ENCODE peak calls at places on chromosomes 13 and 19, in seven cellular contexts. One of them, this sample, is unnamed.

GRCh38 chr19:49949735-49950589 is 11.0 kb downstream of the SIGLEC11 start:
- DNase-seq in NB4: peak; percentile 59
- DNase-seq in uterus: no peak
- DNase-seq in breast epithelium: no peak
- DNase-seq in body of pancreas: no peak
- DNase-seq in A549: no peak
- DNase-seq in stomach: no peak
- DNase-seq in this sample: no peak

GRCh38 chr13:107138987-107139386 is 571.0 kb upstream of the ARGLU1 start:
- DNase-seq in NB4: no peak
- DNase-seq in uterus: no peak
- DNase-seq in breast epithelium: no peak
- DNase-seq in body of pancreas: no peak
- DNase-seq in A549: no peak
- DNase-seq in stomach: no peak
- DNase-seq in this sample: no peak

GRCh38 chr19:3573858-3574637 is 1.3 kb downstream of the HMG20B start:
- DNase-seq in NB4: peak; percentile 82
- DNase-seq in uterus: peak; percentile 71
- DNase-seq in breast epithelium: peak; percentile 81
- DNase-seq in body of pancreas: peak; percentile 83
- DNase-seq in A549: peak; percentile 98
- DNase-seq in stomach: peak; percentile 96
- DNase-seq in this sample: peak; percentile 97

GRCh38 chr13:40581277-40581579 is 85.2 kb downstream of the FOXO1 start:
- DNase-seq in NB4: no peak
- DNase-seq in uterus: no peak
- DNase-seq in breast epithelium: no peak
- DNase-seq in body of pancreas: no peak
- DNase-seq in A549: no peak
- DNase-seq in stomach: no peak
- DNase-seq in this sample: no peak

GRCh38 chr19:18476507-18477041 is 38.6 kb upstream of the ISYNA1 start:
- DNase-seq in NB4: no peak
- DNase-seq in uterus: no peak
- DNase-seq in breast epithelium: no peak
- DNase-seq in body of pancreas: no peak
- DNase-seq in A549: no peak
- DNase-seq in stomach: no peak
- DNase-seq in this sample: no peak

GRCh38 chr19:36771275-36772231 is 1.1 kb downstream of the ZNF850 start:
- DNase-seq in NB4: peak; percentile 69
- DNase-seq in uterus: peak; percentile 68
- DNase-seq in breast epithelium: peak; percentile 62
- DNase-seq in body of pancreas: peak; percentile 60
- DNase-seq in A549: peak; percentile 60
- DNase-seq in stomach: peak; percentile 62
- DNase-seq in this sample: peak; percentile 92

GRCh38 chr13:101150998-101151397 is 265.3 kb downstream of the NALCN start:
- DNase-seq in NB4: no peak
- DNase-seq in uterus: no peak
- DNase-seq in breast epithelium: no peak
- DNase-seq in body of pancreas: no peak
- DNase-seq in A549: no peak
- DNase-seq in stomach: no peak
- DNase-seq in this sample: no peak

GRCh38 chr13:112329376-112329775 is 46.8 kb upstream of the SPACA7 start:
- DNase-seq in NB4: no peak
- DNase-seq in uterus: no peak
- DNase-seq in breast epithelium: no peak
- DNase-seq in body of pancreas: no peak
- DNase-seq in A549: no peak
- DNase-seq in stomach: no peak
- DNase-seq in this sample: no peak

GRCh38 chr19:58476498-58477015 is 405 bp downstream of the ZNF446 start:
- DNase-seq in NB4: no peak
- DNase-seq in uterus: no peak
- DNase-seq in breast epithelium: no peak
- DNase-seq in body of pancreas: no peak
- DNase-seq in A549: peak; percentile 28
- DNase-seq in stomach: no peak
- DNase-seq in this sample: no peak

GRCh38 chr19:35716735-35716984 is 1.1 kb upstream of the KMT2B start:
- DNase-seq in NB4: no peak
- DNase-seq in uterus: no peak
- DNase-seq in breast epithelium: no peak
- DNase-seq in body of pancreas: no peak
- DNase-seq in A549: no peak
- DNase-seq in stomach: no peak
- DNase-seq in this sample: no peak

GRCh38 chr19:53537523-53538377 is at the start of gene ZNF331:
- DNase-seq in NB4: peak; percentile 81
- DNase-seq in uterus: peak; percentile 81
- DNase-seq in breast epithelium: peak; percentile 78
- DNase-seq in body of pancreas: peak; percentile 79
- DNase-seq in A549: peak; percentile 86
- DNase-seq in stomach: peak; percentile 83
- DNase-seq in this sample: peak; percentile 85

GRCh38 chr13:21048901-21049655 is 12.3 kb downstream of the LATS2 start:
- DNase-seq in NB4: no peak
- DNase-seq in uterus: no peak
- DNase-seq in breast epithelium: no peak
- DNase-seq in body of pancreas: no peak
- DNase-seq in A549: no peak
- DNase-seq in stomach: no peak
- DNase-seq in this sample: no peak

GRCh38 chr13:27920677-27921420 is 1.0 kb downstream of the PDX1 start:
- DNase-seq in NB4: peak; percentile 62
- DNase-seq in uterus: no peak
- DNase-seq in breast epithelium: no peak
- DNase-seq in body of pancreas: peak; percentile 26
- DNase-seq in A549: peak; percentile 6
- DNase-seq in stomach: no peak
- DNase-seq in this sample: peak; percentile 18

GRCh38 chr13:86810385-86810784 is 860.8 kb upstream of the SLITRK5 start:
- DNase-seq in NB4: peak; percentile 9
- DNase-seq in uterus: no peak
- DNase-seq in breast epithelium: no peak
- DNase-seq in body of pancreas: no peak
- DNase-seq in A549: no peak
- DNase-seq in stomach: no peak
- DNase-seq in this sample: no peak

GRCh38 chr13:71865858-71866172 is 1.2 kb downstream of the DACH1 start:
- DNase-seq in NB4: peak; percentile 64
- DNase-seq in uterus: peak; percentile 14
- DNase-seq in breast epithelium: no peak
- DNase-seq in body of pancreas: no peak
- DNase-seq in A549: no peak
- DNase-seq in stomach: no peak
- DNase-seq in this sample: no peak

GRCh38 chr13:35789335-35790166 is 313.1 kb upstream of the MAB21L1 start:
- DNase-seq in NB4: peak; percentile 51
- DNase-seq in uterus: no peak
- DNase-seq in breast epithelium: no peak
- DNase-seq in body of pancreas: no peak
- DNase-seq in A549: peak; percentile 34
- DNase-seq in stomach: no peak
- DNase-seq in this sample: no peak

GRCh38 chr13:76799696-76800095 is 86.5 kb downstream of the KCTD12 start:
- DNase-seq in NB4: peak; percentile 7
- DNase-seq in uterus: no peak
- DNase-seq in breast epithelium: no peak
- DNase-seq in body of pancreas: no peak
- DNase-seq in A549: no peak
- DNase-seq in stomach: no peak
- DNase-seq in this sample: no peak

GRCh38 chr13:51839711-51840110 is 5.3 kb downstream of the TMEM272 start:
- DNase-seq in NB4: no peak
- DNase-seq in uterus: no peak
- DNase-seq in breast epithelium: no peak
- DNase-seq in body of pancreas: no peak
- DNase-seq in A549: no peak
- DNase-seq in stomach: no peak
- DNase-seq in this sample: no peak

GRCh38 chr13:31638577-31638976 is 100.7 kb upstream of the RXFP2 start:
- DNase-seq in NB4: peak; percentile 62
- DNase-seq in uterus: no peak
- DNase-seq in breast epithelium: no peak
- DNase-seq in body of pancreas: no peak
- DNase-seq in A549: no peak
- DNase-seq in stomach: no peak
- DNase-seq in this sample: no peak

GRCh38 chr19:14576363-14576762 is 4.5 kb upstream of the NDUFB7 start:
- DNase-seq in NB4: no peak
- DNase-seq in uterus: no peak
- DNase-seq in breast epithelium: no peak
- DNase-seq in body of pancreas: no peak
- DNase-seq in A549: no peak
- DNase-seq in stomach: no peak
- DNase-seq in this sample: no peak

GRCh38 chr13:113656015-113656588 is 1.9 kb downstream of the ATP4B start:
- DNase-seq in NB4: no peak
- DNase-seq in uterus: peak; percentile 8
- DNase-seq in breast epithelium: no peak
- DNase-seq in body of pancreas: no peak
- DNase-seq in A549: no peak
- DNase-seq in stomach: peak; percentile 26
- DNase-seq in this sample: no peak

GRCh38 chr19:10271543-10272086 is 695 bp downstream of the ICAM1 start:
- DNase-seq in NB4: peak; percentile 77
- DNase-seq in uterus: no peak
- DNase-seq in breast epithelium: no peak
- DNase-seq in body of pancreas: no peak
- DNase-seq in A549: no peak
- DNase-seq in stomach: no peak
- DNase-seq in this sample: no peak
- TF ChIP-seq POLR2A in NB4: no peak
- TF ChIP-seq POLR2A in uterus: no peak
- TF ChIP-seq POLR2A in breast epithelium: no peak
- TF ChIP-seq POLR2A in body of pancreas: no peak
- TF ChIP-seq POLR2A in A549: no peak
- TF ChIP-seq POLR2A in stomach: no peak
- TF ChIP-seq POLR2A in this sample: no peak

GRCh38 chr13:30457306-30457891 is 8.3 kb downstream of the HMGB1 start:
- DNase-seq in NB4: peak; percentile 31
- DNase-seq in uterus: no peak
- DNase-seq in breast epithelium: no peak
- DNase-seq in body of pancreas: no peak
- DNase-seq in A549: no peak
- DNase-seq in stomach: no peak
- DNase-seq in this sample: no peak

GRCh38 chr13:30456290-30456689 is 9.4 kb downstream of the HMGB1 start:
- DNase-seq in NB4: no peak
- DNase-seq in uterus: no peak
- DNase-seq in breast epithelium: no peak
- DNase-seq in body of pancreas: no peak
- DNase-seq in A549: no peak
- DNase-seq in stomach: no peak
- DNase-seq in this sample: no peak

GRCh38 chr13:30454991-30455390 is 10.7 kb downstream of the HMGB1 start:
- DNase-seq in NB4: no peak
- DNase-seq in uterus: no peak
- DNase-seq in breast epithelium: no peak
- DNase-seq in body of pancreas: no peak
- DNase-seq in A549: no peak
- DNase-seq in stomach: no peak
- DNase-seq in this sample: no peak

GRCh38 chr13:30450066-30450465 is 15.7 kb downstream of the HMGB1 start:
- DNase-seq in NB4: no peak
- DNase-seq in uterus: no peak
- DNase-seq in breast epithelium: no peak
- DNase-seq in body of pancreas: no peak
- DNase-seq in A549: no peak
- DNase-seq in stomach: no peak
- DNase-seq in this sample: no peak

DNA sequence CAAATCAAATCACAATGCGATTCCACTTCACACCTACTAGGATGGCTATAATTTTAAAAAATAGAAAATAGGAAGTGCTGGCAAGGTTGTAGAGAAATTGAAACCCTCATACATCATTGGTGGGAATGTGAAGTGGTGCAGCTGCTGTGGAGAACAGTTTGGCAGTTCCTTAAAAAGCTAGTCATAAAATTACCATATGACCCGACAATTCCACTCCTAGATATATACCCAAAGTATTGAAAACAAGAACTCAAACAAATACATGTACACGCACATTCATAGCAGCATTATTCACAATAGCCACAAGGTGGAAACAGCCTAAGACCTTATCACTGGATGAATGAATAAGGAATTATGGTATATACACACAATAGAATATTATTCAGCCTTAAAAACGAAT is 12.0 kb downstream of the HMGB1 start:
- DNase-seq in NB4: peak; percentile 61
- DNase-seq in uterus: no peak
- DNase-seq in breast epithelium: no peak
- DNase-seq in body of pancreas: no peak
- DNase-seq in A549: peak; percentile 39
- DNase-seq in stomach: no peak
- DNase-seq in this sample: no peak
- TF ChIP-seq CTCF in NB4: peak; percentile 30
- TF ChIP-seq CTCF in uterus: no peak
- TF ChIP-seq CTCF in breast epithelium: no peak
- TF ChIP-seq CTCF in body of pancreas: no peak
- TF ChIP-seq CTCF in A549: peak; percentile 14
- TF ChIP-seq CTCF in stomach: no peak
- TF ChIP-seq CTCF in this sample: no peak

DNA sequence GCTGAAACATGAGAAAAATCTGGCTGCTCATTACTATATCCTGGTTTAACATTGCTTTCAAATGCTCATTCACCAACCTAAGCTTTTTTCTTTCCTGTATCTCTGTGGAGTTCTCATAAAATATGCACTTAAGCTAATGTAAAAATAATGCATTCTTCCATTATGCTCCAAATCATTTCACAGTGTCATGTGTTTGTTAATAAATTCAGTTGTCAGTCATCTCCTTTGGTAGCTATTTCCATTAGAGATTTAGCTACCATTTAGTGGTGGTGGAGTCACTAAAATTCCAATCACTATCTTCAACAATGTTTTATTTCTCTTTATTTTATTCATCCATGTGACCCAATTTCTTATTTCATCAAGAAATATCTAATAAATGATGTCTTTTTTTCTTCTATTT is 497.9 kb downstream of the DCT start:
- DNase-seq in NB4: no peak
- DNase-seq in uterus: no peak
- DNase-seq in breast epithelium: no peak
- DNase-seq in body of pancreas: no peak
- DNase-seq in A549: no peak
- DNase-seq in stomach: no peak
- DNase-seq in this sample: no peak
- TF ChIP-seq POLR2A in NB4: no peak
- TF ChIP-seq POLR2A in uterus: no peak
- TF ChIP-seq POLR2A in breast epithelium: no peak
- TF ChIP-seq POLR2A in body of pancreas: no peak
- TF ChIP-seq POLR2A in A549: no peak
- TF ChIP-seq POLR2A in stomach: no peak
- TF ChIP-seq POLR2A in this sample: no peak

DNA sequence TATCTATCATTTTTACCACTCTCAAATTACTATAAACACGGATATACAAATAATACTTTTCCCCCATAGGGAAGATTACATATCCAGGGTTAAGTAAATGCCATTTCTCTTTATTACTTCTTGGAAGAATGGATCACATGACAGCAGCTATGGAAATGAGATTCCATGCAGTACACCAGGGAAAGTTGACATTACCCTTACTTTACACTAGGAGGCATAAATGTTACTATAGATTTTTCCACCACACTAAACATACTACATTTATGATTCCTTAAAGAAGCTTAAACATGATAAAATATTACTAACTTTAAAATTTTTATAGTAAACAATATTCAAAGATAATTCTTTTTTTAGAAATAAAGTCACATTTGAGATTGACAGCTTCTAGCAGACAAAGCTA is 611.4 kb downstream of the PCDH9 start:
- DNase-seq in NB4: peak; percentile 3
- DNase-seq in uterus: no peak
- DNase-seq in breast epithelium: no peak
- DNase-seq in body of pancreas: no peak
- DNase-seq in A549: peak; percentile 36
- DNase-seq in stomach: no peak
- DNase-seq in this sample: no peak
- TF ChIP-seq CTCF in NB4: no peak
- TF ChIP-seq CTCF in uterus: no peak
- TF ChIP-seq CTCF in breast epithelium: no peak
- TF ChIP-seq CTCF in body of pancreas: no peak
- TF ChIP-seq CTCF in A549: peak; percentile 34
- TF ChIP-seq CTCF in stomach: peak; percentile 9
- TF ChIP-seq CTCF in this sample: peak; percentile 9